ENCODE peak calls at places on chromosomes 3 and 15, in five cellular contexts. T is upper lobe of right lung, K is fibroblast of mammary gland, Z is epithelial cell of proximal tubule, P is endodermal cell. B is an unnamed sample.

GRCh38 chr3:30342319-30343060 is 263.9 kb upstream of the TGFBR2 start:
- DNase-seq in T (no peak), K (peak; percentile 97), Z (peak; percentile 83), P (no peak), B (peak; percentile 95)

GRCh38 chr15:88738796-88739195 is 64.4 kb upstream of the ACAN start:
- DNase-seq in T (no peak), K (peak; percentile 3), Z (no peak), P (no peak), B (no peak)

GRCh38 chr3:134748698-134749097 is 46.4 kb upstream of the EPHB1 start:
- DNase-seq in T (no peak), K (no peak), Z (no peak), P (no peak), B (no peak)

GRCh38 chr3:39249453-39250115 is 30.3 kb downstream of the CX3CR1 start:
- DNase-seq in T (no peak), K (peak; percentile 10), Z (no peak), P (no peak), B (no peak)

GRCh38 chr3:29347412-29347811 is 66.5 kb downstream of the RBMS3 start:
- DNase-seq in T (no peak), K (no peak), Z (no peak), P (no peak), B (no peak)

GRCh38 chr15:77851696-77852095 is 219.0 kb upstream of the LINGO1 start:
- DNase-seq in T (peak; percentile 32), K (no peak), Z (peak; percentile 92), P (peak; percentile 23), B (no peak)

GRCh38 chr3:38493019-38493418 is 3.1 kb upstream of the EXOG start:
- DNase-seq in T (no peak), K (peak; percentile 48), Z (no peak), P (no peak), B (peak; percentile 15)

GRCh38 chr3:143078883-143079282 is 40.7 kb upstream of the CHST2 start:
- DNase-seq in T (no peak), K (peak; percentile 77), Z (peak; percentile 36), P (no peak), B (peak; percentile 46)

GRCh38 chr3:50254577-50255250 is 14.2 kb upstream of the SEMA3B start:
- DNase-seq in T (peak; percentile 81), K (peak; percentile 79), Z (no peak), P (peak; percentile 80), B (peak; percentile 19)

GRCh38 chr3:14200276-14200675 is 21.7 kb downstream of the LSM3 start:
- DNase-seq in T (no peak), K (peak; percentile 18), Z (no peak), P (no peak), B (no peak)

GRCh38 chr3:196948442-196949365 is 6.4 kb upstream of the NCBP2 start:
- DNase-seq in T (no peak), K (peak; percentile 16), Z (no peak), P (peak; percentile 85), B (no peak)

GRCh38 chr3:16884748-16885587 is at the start of gene PLCL2:
- DNase-seq in T (peak; percentile 80), K (peak; percentile 42), Z (no peak), P (peak; percentile 77), B (peak; percentile 72)

GRCh38 chr3:133829310-133829707 is 23.7 kb downstream of the SRPRB start:
- DNase-seq in T (no peak), K (no peak), Z (no peak), P (no peak), B (no peak)

GRCh38 chr15:88982304-88982945 is 69.2 kb upstream of the MFGE8 start:
- DNase-seq in T (no peak), K (peak; percentile 96), Z (peak; percentile 20), P (no peak), B (peak; percentile 83)

GRCh38 chr15:58748040-58748786 is 1.3 kb downstream of the ADAM10 start:
- DNase-seq in T (no peak), K (no peak), Z (no peak), P (no peak), B (peak; percentile 54)

GRCh38 chr3:164748626-164749025 is 329.7 kb downstream of the SI start:
- DNase-seq in T (no peak), K (peak; percentile 6), Z (no peak), P (no peak), B (no peak)

GRCh38 chr3:190722181-190722905 is 140.2 kb downstream of the GMNC start:
- DNase-seq in T (no peak), K (no peak), Z (no peak), P (no peak), B (peak; percentile 70)

DNA sequence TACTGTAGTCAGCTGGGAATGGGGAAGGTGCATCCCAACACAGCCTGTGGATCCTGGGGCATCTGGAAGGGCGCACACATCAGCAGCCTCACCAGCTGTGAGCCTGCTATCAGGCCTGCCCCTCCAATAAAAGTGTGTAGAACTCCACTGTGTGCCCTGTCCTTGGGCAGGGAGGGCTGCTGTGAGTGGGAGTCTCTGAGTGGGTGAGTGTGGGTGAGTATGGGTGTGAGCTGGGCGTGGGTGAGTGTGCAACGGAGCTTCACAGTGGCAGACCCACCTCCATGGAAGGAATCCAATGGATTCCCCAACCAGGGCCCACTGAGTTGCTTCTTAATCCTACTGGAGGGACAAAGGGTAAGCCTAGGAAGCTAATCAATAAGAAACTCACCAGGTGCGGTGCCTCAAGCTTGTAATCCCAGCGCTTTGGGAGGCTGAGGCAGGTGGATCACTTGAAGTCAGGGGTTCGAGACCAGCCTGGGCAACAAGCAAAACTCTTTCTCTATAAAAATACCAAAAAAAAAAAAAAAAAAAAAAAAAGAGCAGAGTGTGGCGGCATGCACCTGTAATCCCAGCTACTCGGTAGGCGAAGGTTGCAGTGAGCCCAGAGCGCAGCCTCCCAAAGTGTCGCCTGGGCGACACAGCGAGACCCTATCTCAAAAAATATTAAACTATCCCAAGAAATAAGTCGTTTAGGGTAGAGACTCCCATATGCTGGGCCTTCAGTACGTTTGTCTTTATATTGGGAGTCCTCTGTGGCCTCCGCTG is 555 bp upstream of the RCCD1 start:
- DNase-seq in T (no peak), K (no peak), Z (no peak), P (no peak), B (no peak)
- H3K4me3 ChIP-seq in T (peak overlapping the region; percentile 81), K (peak overlapping the region; percentile 73), Z (peak overlapping the region; percentile 84), P (peak overlapping the region; percentile 88), B (peak overlapping the region; percentile 93)

DNA sequence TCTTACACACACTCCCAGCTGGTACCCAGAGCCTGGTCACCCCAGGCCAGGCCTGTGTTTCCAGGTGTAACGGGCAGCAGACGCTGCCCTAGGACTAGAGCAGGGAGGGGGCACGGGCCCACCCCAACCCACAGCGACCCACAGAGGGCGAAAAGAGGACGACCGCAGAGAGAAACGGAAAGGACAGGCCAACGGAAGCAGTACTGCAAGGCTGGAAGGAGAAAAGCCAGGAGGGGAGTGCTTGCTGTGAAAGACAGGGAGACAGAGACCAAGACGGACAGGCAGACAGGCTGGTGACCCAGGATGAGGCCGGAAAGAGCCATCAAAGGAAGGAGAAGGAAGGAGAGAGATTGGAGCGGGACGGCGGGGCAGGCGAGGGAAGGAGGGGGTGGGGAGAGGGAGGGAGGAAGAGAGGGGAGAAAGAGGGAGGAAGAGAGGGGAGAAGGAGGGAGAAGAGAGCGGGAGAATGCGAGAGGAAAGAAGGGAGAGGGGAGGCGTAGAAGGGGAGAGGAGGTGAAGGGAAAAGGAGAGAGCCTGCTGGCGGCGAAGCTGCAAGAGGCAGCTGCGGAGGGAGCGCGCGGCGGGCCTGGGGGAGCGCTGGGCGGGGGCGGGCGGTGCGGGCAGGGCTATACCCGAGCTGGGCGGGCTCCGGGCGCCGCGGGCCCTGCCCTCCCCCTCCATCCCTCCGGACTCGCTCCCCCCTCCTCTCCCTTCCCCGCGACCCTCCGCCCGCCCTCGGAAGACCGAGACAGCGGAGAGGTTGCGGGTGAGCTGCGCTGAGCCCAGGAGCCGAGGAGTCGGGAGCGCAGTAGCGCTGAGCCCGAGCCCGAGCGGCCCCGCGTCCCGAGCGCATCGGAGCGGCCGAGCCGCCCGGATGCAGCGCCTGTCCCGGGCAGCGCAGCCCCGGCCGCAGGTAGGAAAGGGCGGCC is at the start of gene SLC6A1:
- DNase-seq in T (no peak), K (no peak), Z (no peak), P (peak; percentile 87), B (peak; percentile 10)
- H3K4me3 ChIP-seq in T (peak within 1 kb of the TSS; percentile 32), K (no peak within 1 kb of the TSS), Z (no peak within 1 kb of the TSS), P (peak within 1 kb of the TSS; percentile 80), B (peak within 1 kb of the TSS; percentile 32)

DNA sequence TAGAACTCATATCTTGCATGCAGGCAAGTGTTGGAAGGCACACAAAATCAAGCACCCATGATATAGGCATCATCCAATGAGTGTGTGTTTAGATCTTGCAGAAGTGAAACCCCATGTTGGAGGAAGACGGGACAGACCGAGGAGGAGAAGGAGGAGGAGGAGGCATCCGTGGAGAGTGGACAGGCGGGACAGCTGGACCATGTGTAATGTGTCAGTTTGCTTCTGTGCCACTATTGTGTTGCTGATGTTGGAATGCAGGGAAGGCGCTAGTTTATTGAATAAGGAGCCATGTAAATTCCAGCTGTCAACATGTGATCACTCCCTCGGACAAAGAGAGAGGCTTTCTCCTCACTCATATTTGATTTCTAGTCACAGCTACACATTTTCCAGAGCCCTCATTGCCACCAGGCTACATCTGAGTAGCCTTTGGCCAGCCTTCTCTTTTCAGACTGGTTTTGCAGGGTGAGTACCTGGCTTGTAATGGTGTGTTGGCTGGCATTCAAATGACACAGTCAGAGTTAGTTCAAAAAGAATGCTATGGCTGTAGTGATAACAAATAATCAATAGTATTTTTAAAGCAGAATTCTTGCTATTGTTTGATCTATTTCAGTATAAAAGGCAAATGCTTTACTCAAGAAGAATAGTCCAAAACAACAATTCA is 1037.6 kb upstream of the NR2F2 start:
- DNase-seq in T (no peak), K (no peak), Z (no peak), P (no peak), B (no peak)
- H3K4me3 ChIP-seq in T (peak overlapping the region; percentile 20), K (no peak overlapping the region), Z (no peak overlapping the region), P (no peak overlapping the region), B (no peak overlapping the region)

DNA sequence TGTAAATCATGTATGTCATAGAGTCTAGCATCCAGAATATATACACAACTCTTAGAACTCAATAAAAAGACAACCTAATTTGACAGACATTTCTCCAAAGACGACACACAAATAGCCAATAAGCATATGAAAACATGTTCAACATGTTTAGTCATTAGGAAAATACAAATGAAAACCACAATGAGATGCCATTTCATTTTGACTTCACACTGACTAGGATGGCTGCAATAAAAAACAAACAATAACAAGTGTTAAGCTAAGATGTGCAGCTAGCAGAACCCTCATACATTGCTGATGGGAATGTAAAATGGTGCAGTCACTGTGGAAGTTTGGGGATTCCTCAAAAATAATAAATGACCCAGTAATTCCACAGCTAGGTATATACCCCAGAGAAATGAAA is 16.4 kb downstream of the SPG11 start:
- DNase-seq in T (no peak), K (no peak), Z (no peak), P (no peak), B (no peak)
- H3K4me3 ChIP-seq in T (no peak overlapping the region), K (no peak overlapping the region), Z (no peak overlapping the region), P (no peak overlapping the region), B (no peak overlapping the region)

GRCh38 chr15:74345051-74345450 is 22.4 kb downstream of the CYP11A1 start:
- DNase-seq in T (peak; percentile 52), K (no peak), Z (no peak), P (no peak), B (no peak)
- H3K4me3 ChIP-seq in T (no peak overlapping the region), K (no peak overlapping the region), Z (no peak overlapping the region), P (no peak overlapping the region), B (no peak overlapping the region)

GRCh38 chr3:114809668-114810413 is 337.2 kb downstream of the ZBTB20 start:
- DNase-seq in T (no peak), K (peak; percentile 3), Z (peak; percentile 63), P (no peak), B (peak; percentile 63)
- H3K4me3 ChIP-seq in T (no peak overlapping the region), K (no peak overlapping the region), Z (peak overlapping the region; percentile 29), P (no peak overlapping the region), B (no peak overlapping the region)